ENCODE peak calls at places on chromosome 6, in eight cellular contexts. D is PC-9, A is AG10803, E is astrocyte of the spinal cord, R is body of pancreas, N is brain microvascular endothelial cell, B is cardiac muscle cell, P is small intestine. G is an unnamed sample.

GRCh38 chr6:39934060-39934757 is at the start of gene MOCS1:
- DNase-seq in N (peak; percentile 40), D (no peak), B (peak; percentile 85), E (peak; percentile 50), R (peak; percentile 84), A (peak; percentile 61), P (peak; percentile 83), G (peak; percentile 60)

GRCh38 chr6:128567029-128567428 is 46.6 kb upstream of the PTPRK start:
- DNase-seq in E (peak; percentile 7), D (no peak), A (peak; percentile 49), B (no peak), P (peak; percentile 21), R (no peak), N (no peak), G (peak; percentile 26)

GRCh38 chr6:125636671-125637070 is 112.8 kb upstream of the HEY2 start:
- DNase-seq in A (no peak), N (no peak), R (no peak), E (no peak), P (no peak), B (no peak), D (no peak), G (no peak)

GRCh38 chr6:21386744-21387143 is 206.8 kb upstream of the SOX4 start:
- DNase-seq in D (peak; percentile 98), N (peak; percentile 6), E (no peak), R (no peak), P (no peak), B (no peak), A (no peak), G (no peak)

GRCh38 chr6:34462561-34462971 is 3.3 kb upstream of the PACSIN1 start:
- DNase-seq in P (peak; percentile 84), N (no peak), D (peak; percentile 60), A (peak; percentile 13), R (no peak), B (peak; percentile 25), E (no peak), G (peak; percentile 10)

GRCh38 chr6:52362443-52363221 is 681 bp downstream of the PAQR8 start:
- DNase-seq in N (peak; percentile 6), P (peak; percentile 44), D (no peak), E (peak; percentile 15), R (peak; percentile 13), A (no peak), B (peak; percentile 7), G (no peak)

GRCh38 chr6:2055914-2056313 is 189.5 kb downstream of the GMDS start:
- DNase-seq in A (peak; percentile 63), N (no peak), E (no peak), P (no peak), D (no peak), B (no peak), R (no peak), G (peak; percentile 57)

GRCh38 chr6:67064323-67064722 is 1357.3 kb upstream of the EYS start:
- DNase-seq in A (no peak), B (no peak), R (no peak), E (no peak), P (no peak), D (no peak), N (no peak), G (no peak)

GRCh38 chr6:148407372-148407771 is 64.7 kb downstream of the SASH1 start:
- DNase-seq in A (peak; percentile 98), B (peak; percentile 88), R (no peak), D (peak; percentile 86), E (peak; percentile 94), P (no peak), N (peak; percentile 87), G (peak; percentile 98)

GRCh38 chr6:138785092-138785491 is 10.8 kb upstream of the ECT2L start:
- DNase-seq in N (no peak), B (peak; percentile 51), A (no peak), E (no peak), D (no peak), R (no peak), P (no peak), G (no peak)

GRCh38 chr6:37570801-37571200 is 71.1 kb upstream of the CCDC167 start:
- DNase-seq in B (no peak), A (no peak), E (no peak), D (no peak), P (no peak), N (no peak), R (no peak), G (no peak)

GRCh38 chr6:17354700-17355403 is 38.5 kb upstream of the CAP2 start:
- DNase-seq in N (peak; percentile 49), P (peak; percentile 77), E (peak; percentile 85), R (no peak), A (peak; percentile 75), D (no peak), B (no peak), G (no peak)

GRCh38 chr6:7343546-7344475 is 30.8 kb upstream of the SSR1 start:
- DNase-seq in D (no peak), R (no peak), A (no peak), N (no peak), B (no peak), E (no peak), P (no peak), G (no peak)

DNA sequence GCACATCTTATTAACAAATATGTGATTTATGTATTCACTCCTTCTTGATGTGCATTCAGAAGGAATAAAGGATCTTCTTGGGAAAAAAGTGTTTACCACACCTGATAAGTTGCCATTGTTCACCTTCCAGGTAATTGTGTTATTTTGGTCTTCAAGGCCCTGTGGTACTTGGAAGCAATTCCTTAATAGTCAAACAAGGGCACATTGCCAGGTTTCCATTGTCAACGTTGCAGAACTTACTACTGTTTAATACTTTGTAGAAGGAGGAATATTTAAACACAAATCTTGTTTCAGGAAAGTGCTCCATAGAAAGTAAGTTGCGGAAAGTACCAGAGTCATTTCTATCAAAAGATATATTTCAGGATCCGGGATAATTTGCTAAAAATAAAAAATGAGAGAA is 129.5 kb upstream of the SGK1 start:
- DNase-seq in B (peak; percentile 62), R (peak; percentile 61), A (peak; percentile 56), P (no peak), E (peak; percentile 54), N (no peak), D (no peak), G (peak; percentile 86)
- H3K4me3 ChIP-seq in B (no peak overlapping the region), R (no peak overlapping the region), A (no peak overlapping the region), P (no peak overlapping the region), E (no peak overlapping the region), N (no peak overlapping the region), D (no peak overlapping the region), G (no peak overlapping the region)

DNA sequence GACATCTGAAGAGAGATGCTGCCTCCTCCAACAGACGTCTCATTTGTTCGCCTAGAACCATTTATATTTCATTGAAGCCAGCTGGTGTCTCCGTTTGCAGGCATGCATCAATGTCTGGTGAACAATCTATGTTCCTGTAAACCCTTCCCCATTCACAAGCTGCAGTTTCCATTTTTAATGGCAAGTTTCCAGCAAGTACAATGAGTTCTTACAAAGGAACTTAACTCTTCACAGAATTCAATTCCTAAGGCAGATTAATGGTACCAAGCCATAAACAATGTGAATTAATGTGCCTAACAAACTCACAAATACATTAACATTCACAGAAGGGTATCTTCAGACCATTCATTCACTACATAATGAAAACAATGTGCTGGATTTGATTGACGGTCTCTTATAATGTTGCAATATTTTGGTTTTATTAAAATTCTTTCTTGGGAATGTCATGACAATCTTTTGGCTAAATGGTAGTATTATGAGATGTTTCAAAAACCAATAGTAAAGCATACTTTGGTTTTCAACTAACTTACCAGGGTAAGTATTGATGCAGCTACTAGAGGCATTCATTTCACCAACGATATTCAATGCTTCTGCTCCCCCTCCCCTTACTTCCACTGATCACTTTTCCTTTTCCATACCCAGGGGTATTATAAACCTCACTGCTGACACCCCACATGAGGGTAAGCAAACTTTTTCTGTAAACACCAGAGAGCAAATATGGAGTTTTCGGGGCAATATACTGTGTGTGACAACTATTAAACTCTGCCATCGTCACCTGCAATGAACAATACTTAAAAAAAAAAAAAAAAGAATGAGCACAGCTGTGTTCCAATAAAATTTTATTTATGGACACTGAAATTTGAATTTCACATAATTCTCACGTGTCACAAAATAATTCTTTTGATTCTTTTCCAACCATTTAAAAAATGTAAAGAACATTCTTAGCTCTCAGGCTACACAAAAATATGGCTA is 4.2 kb downstream of the AKIRIN2 start:
- DNase-seq in E (peak; percentile 90), P (peak; percentile 25), R (no peak), D (no peak), A (peak; percentile 97), N (peak; percentile 67), B (peak; percentile 90), G (peak; percentile 92)
- H3K4me3 ChIP-seq in E (peak overlapping the region; percentile 90), P (no peak overlapping the region), R (no peak overlapping the region), D (peak overlapping the region; percentile 96), A (peak overlapping the region; percentile 89), N (peak overlapping the region; percentile 90), B (peak overlapping the region; percentile 96), G (peak overlapping the region; percentile 95)

DNA sequence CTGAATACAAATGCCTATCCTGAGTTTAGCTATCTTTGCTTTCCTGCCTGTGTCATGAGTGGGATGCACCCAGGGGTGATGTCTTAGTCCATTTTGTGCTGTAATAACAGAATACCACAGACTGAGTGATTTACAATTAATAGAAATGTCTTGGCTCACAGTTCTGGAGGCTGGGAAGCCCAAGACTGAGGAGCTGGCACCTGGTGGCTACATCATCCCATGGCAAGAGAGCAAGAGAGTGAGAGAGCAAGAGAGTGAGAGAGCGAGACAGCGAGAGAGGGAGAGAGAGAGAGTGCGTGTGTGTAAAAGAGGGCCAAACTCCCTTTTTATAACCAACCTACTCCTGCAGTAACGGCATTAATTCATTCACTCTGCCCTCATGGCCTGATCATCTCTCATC is 76.8 kb downstream of the PRDM1 start:
- DNase-seq in B (no peak), P (no peak), E (peak; percentile 22), D (no peak), N (no peak), R (no peak), A (peak; percentile 72), G (no peak)
- H3K4me3 ChIP-seq in B (no peak overlapping the region), P (no peak overlapping the region), E (no peak overlapping the region), D (no peak overlapping the region), N (no peak overlapping the region), R (no peak overlapping the region), A (no peak overlapping the region), G (no peak overlapping the region)

DNA sequence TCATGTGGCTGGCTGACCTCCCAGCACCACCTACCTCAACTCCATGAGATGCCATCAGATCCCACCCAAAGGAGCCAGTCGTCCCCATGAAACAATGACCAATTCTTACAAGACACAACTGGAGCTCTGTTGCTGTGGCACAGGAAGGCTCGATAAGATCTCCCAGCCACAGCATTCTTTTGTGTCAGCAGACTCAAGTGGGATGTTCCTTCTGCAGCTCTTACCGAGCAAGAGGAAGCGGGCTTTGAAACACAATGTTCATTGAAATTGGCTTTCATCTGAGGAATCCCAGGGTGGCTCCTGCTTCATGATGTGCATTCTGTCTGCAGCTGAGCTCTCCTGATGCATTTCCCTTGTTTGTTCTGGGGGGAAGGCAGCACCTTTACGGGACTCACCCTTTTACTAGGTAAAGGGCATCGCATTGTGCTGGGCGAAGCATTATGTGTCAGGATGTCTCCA is 222.0 kb upstream of the SGK1 start:
- DNase-seq in B (peak; percentile 77), P (no peak), N (no peak), E (no peak), D (no peak), A (no peak), R (no peak), G (no peak)
- H3K4me3 ChIP-seq in B (no peak overlapping the region), P (no peak overlapping the region), N (no peak overlapping the region), E (no peak overlapping the region), D (no peak overlapping the region), A (no peak overlapping the region), R (no peak overlapping the region), G (no peak overlapping the region)

G was measured in fibroblast of the aortic adventitia.